ENCODE peak calls at places on chromosomes 11 and 22, in four cellular contexts. K, S, Y and A are unnamed samples.

GRCh38 chr11:65615950-65616574 is 486 bp downstream of the PCNX3 start:
- DNase-seq in Y (peak), S (peak), K (no peak), A (peak)

GRCh38 chr11:21556936-21557335 is 635.9 kb upstream of the ANO5 start:
- DNase-seq in Y (no peak), K (no peak), S (no peak), A (peak)

GRCh38 chr22:22002526-22003055 is 20.0 kb upstream of the TOP3B start:
- DNase-seq in K (no peak), S (no peak), Y (no peak), A (no peak)

GRCh38 chr11:20131744-20132666 is 28.3 kb downstream of the DBX1 start:
- DNase-seq in Y (peak), S (peak), K (peak), A (peak)

GRCh38 chr11:88384678-88385015 is 47.1 kb upstream of the CTSC start:
- DNase-seq in S (no peak), Y (no peak), K (no peak), A (no peak)

GRCh38 chr11:1419811-1420210 is 30.1 kb downstream of the BRSK2 start:
- DNase-seq in K (no peak), S (no peak), Y (no peak), A (no peak)

GRCh38 chr22:16586991-16587390 is 5.6 kb downstream of the CCT8L2 start:
- DNase-seq in S (no peak), K (no peak), Y (no peak), A (no peak)

GRCh38 chr22:42228480-42228879 is 42.0 kb downstream of the TCF20 start:
- DNase-seq in Y (no peak), K (no peak), S (no peak), A (peak)

GRCh38 chr11:3878036-3878584 is 22.6 kb downstream of the STIM1 start:
- DNase-seq in Y (no peak), K (no peak), S (no peak), A (no peak)